ENCODE peak calls at places on chromosomes 1 and 21, in eight cellular contexts. M is RWPE1, T is ovary, A is fibroblast of pulmonary artery, V is IMR-90, D is kidney, Y is heart right ventricle, S is mucosa of descending colon. U is an unnamed sample.

GRCh38 chr1:101365186-101365585 is 128.4 kb downstream of the S1PR1 start:
- DNase-seq in S (no peak), Y (no peak), M (no peak), T (no peak), D (no peak), V (peak), A (no peak), U (no peak)

GRCh38 chr1:62224182-62224581 is 29.5 kb downstream of the L1TD1 start:
- DNase-seq in A (no peak), M (no peak), V (no peak), Y (no peak), S (no peak), T (no peak), D (no peak), U (no peak)

GRCh38 chr1:41917835-41918449 is 780 bp downstream of the HIVEP3 start:
- DNase-seq in V (peak), S (peak), T (peak), Y (no peak), M (peak), A (peak), D (peak), U (no peak)

GRCh38 chr1:202161151-202162048 is 998 bp upstream of the PTPN7 start:
- DNase-seq in T (no peak), Y (no peak), D (no peak), M (no peak), S (no peak), V (no peak), A (no peak), U (no peak)

GRCh38 chr1:53061123-53061858 is 722 bp upstream of the PODN start:
- DNase-seq in V (no peak), T (peak), A (peak), D (peak), Y (no peak), S (peak), M (no peak), U (peak)

GRCh38 chr1:227942021-227942715 is 5.6 kb downstream of the WNT9A start:
- DNase-seq in M (no peak), V (no peak), S (peak), D (peak), T (no peak), Y (peak), A (no peak), U (peak)

GRCh38 chr21:42021751-42022430 is 11.7 kb upstream of the ZBTB21 start:
- DNase-seq in Y (no peak), S (no peak), A (no peak), V (no peak), D (no peak), T (no peak), M (no peak), U (no peak)

GRCh38 chr1:180889325-180889724 is 23.4 kb upstream of the KIAA1614 start:
- DNase-seq in D (no peak), A (no peak), M (no peak), Y (no peak), T (no peak), S (no peak), V (no peak), U (no peak)

GRCh38 chr1:15386128-15386824 is 23.4 kb upstream of the EFHD2 start:
- DNase-seq in A (no peak), T (no peak), Y (no peak), D (no peak), M (no peak), V (no peak), S (no peak), U (no peak)

GRCh38 chr1:175204285-175204684 is 11.7 kb upstream of the KIAA0040 start:
- DNase-seq in D (peak), A (no peak), S (no peak), M (no peak), Y (no peak), V (no peak), T (no peak), U (no peak)

GRCh38 chr1:5586629-5587028 is 405.6 kb downstream of the NPHP4 start:
- DNase-seq in T (no peak), D (no peak), S (no peak), V (no peak), A (no peak), Y (no peak), M (no peak), U (no peak)

GRCh38 chr1:185463433-185463832 is 146.4 kb upstream of the IVNS1ABP start:
- DNase-seq in Y (no peak), T (no peak), M (no peak), A (no peak), V (no peak), S (no peak), D (no peak), U (no peak)

GRCh38 chr1:187842406-187843165 is 1013.8 kb downstream of the PLA2G4A start:
- DNase-seq in S (no peak), A (peak), Y (peak), V (peak), M (peak), T (no peak), D (no peak), U (no peak)

GRCh38 chr1:94329986-94330385 is 88.2 kb upstream of the ABCD3 start:
- DNase-seq in A (peak), S (no peak), Y (peak), V (peak), T (no peak), M (no peak), D (no peak), U (no peak)

GRCh38 chr1:60277269-60277668 is 203.7 kb upstream of the C1orf87 start:
- DNase-seq in M (no peak), Y (no peak), D (no peak), V (no peak), T (no peak), A (no peak), S (no peak), U (no peak)

GRCh38 chr1:7621334-7622219 is 149.5 kb upstream of the VAMP3 start:
- DNase-seq in Y (no peak), S (no peak), D (peak), V (no peak), A (no peak), T (peak), M (no peak), U (no peak)

GRCh38 chr1:213507472-213508223 is 456.6 kb downstream of the RPS6KC1 start:
- DNase-seq in S (no peak), A (no peak), T (no peak), Y (no peak), V (no peak), D (no peak), M (no peak), U (no peak)

GRCh38 chr1:105678334-105678733 is 1378.1 kb upstream of the PRMT6 start:
- DNase-seq in S (no peak), V (no peak), D (no peak), M (no peak), T (no peak), A (no peak), Y (no peak), U (no peak)

GRCh38 chr1:73674945-73675561 is 522.9 kb downstream of the LRRIQ3 start:
- DNase-seq in Y (no peak), D (no peak), T (no peak), M (peak), A (peak), V (no peak), S (no peak), U (no peak)

GRCh38 chr1:203326830-203327683 is 21.7 kb downstream of the BTG2 start:
- DNase-seq in Y (peak), T (peak), A (peak), M (peak), V (peak), S (peak), D (peak), U (no peak)

GRCh38 chr21:30605968-30606367 is 5.1 kb downstream of the KRTAP22-1 start:
- DNase-seq in M (no peak), S (no peak), Y (no peak), A (no peak), V (no peak), D (no peak), T (no peak), U (no peak)
- TF ChIP-seq CTCF in M (no peak), S (no peak), Y (no peak), A (no peak), V (no peak), D (no peak), T (no peak), U (no peak)

GRCh38 chr1:164858233-164858632 is 299.2 kb downstream of the PBX1 start:
- DNase-seq in T (no peak), D (no peak), Y (peak), A (peak), S (no peak), M (no peak), V (no peak), U (no peak)
- TF ChIP-seq CTCF in T (no peak), D (no peak), Y (no peak), A (no peak), S (no peak), M (no peak), V (no peak), U (no peak)

GRCh38 chr1:29645586-29645985 is 409.3 kb downstream of the PTPRU start:
- DNase-seq in V (no peak), Y (no peak), M (no peak), A (no peak), S (no peak), D (no peak), T (no peak), U (no peak)
- TF ChIP-seq CTCF in V (no peak), Y (no peak), M (no peak), A (no peak), S (no peak), D (no peak), T (no peak), U (no peak)

DNA sequence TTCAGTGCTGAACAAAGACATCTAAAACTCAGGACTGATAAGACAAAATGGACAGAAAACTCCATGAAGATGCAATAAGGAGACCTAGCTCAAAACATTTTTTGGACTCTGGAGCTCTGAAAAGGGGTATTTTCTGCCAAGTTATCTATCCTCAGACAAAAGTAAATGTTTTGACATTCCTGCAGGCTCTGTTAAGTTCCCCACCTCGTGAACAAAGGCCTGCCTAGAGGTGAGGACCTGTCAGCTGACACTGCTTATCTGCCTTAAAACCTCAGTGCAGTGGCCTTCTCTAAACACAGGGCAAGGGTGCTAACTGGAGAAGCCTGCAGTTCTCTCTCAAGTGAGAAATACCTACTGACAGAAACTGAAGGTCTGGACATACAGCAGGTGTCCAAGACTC is 41.1 kb downstream of the COLGALT2 start:
- DNase-seq in V (no peak), Y (no peak), A (no peak), M (no peak), S (no peak), T (no peak), D (no peak), U (no peak)
- TF ChIP-seq CTCF in V (no peak), Y (no peak), A (no peak), M (no peak), S (no peak), T (no peak), D (no peak), U (no peak)

GRCh38 chr1:43383449-43383848 is 6.2 kb downstream of the MED8 start:
- DNase-seq in A (no peak), Y (no peak), T (no peak), S (no peak), D (no peak), V (no peak), M (no peak), U (no peak)
- TF ChIP-seq CTCF in A (no peak), Y (peak), T (no peak), S (no peak), D (peak), V (peak), M (no peak), U (peak)